ENCODE peak calls at places on chromosome 11, in nine cellular contexts. B, Z, Y, O, L, M, R, J and I are unnamed samples.

GRCh38 chr11:62612366-62613274 is at the start of the genes EML3 and ROM1:
- DNase-seq in B (peak), Z (peak), Y (peak), O (peak), L (peak), M (peak), R (peak), J (peak), I (peak)

GRCh38 chr11:67639438-67639859 is at the start of gene TBX10:
- DNase-seq in B (no peak), Z (no peak), Y (no peak), O (no peak), L (no peak), M (no peak), R (no peak), J (no peak), I (no peak)

GRCh38 chr11:77387701-77388100 is 86.2 kb downstream of the PAK1 start:
- DNase-seq in B (no peak), Z (no peak), Y (no peak), O (no peak), L (no peak), M (no peak), R (no peak), J (no peak), I (no peak)

GRCh38 chr11:132520199-132520598 is 1012.1 kb downstream of the OPCML start:
- DNase-seq in B (no peak), Z (no peak), Y (no peak), O (no peak), L (no peak), M (peak), R (no peak), J (no peak), I (peak)

GRCh38 chr11:70080763-70081162 is 2.6 kb downstream of the ANO1 start:
- DNase-seq in B (no peak), Z (no peak), Y (no peak), O (no peak), L (no peak), M (no peak), R (no peak), J (no peak), I (no peak)

GRCh38 chr11:111582163-111582562 is 20.1 kb upstream of the SIK2 start:
- DNase-seq in B (no peak), Z (no peak), Y (no peak), O (no peak), L (no peak), M (no peak), R (no peak), J (no peak), I (no peak)

GRCh38 chr11:122126024-122126678 is 10.1 kb upstream of the BLID start:
- DNase-seq in B (no peak), Z (no peak), Y (no peak), O (no peak), L (no peak), M (no peak), R (no peak), J (no peak), I (no peak)

GRCh38 chr11:117717485-117718314 is 79.3 kb downstream of the DSCAML1 start:
- DNase-seq in B (peak), Z (peak), Y (no peak), O (peak), L (peak), M (no peak), R (no peak), J (no peak), I (no peak)

GRCh38 chr11:3021125-3021524 is 29.0 kb upstream of the NAP1L4 start:
- DNase-seq in B (peak), Z (peak), Y (no peak), O (peak), L (peak), M (peak), R (peak), J (no peak), I (peak)